ENCODE peak calls at places on chromosomes 6 and 20, in four cellular contexts. J is fibroblast of lung, F is LNCaP clone FGC, M is endothelial cell. Q is an unnamed sample.

GRCh38 chr20:51566594-51566993 is 24.1 kb upstream of the NFATC2 start:
- DNase-seq in J (no peak), F (no peak), M (no peak), Q (no peak)

GRCh38 chr6:114785235-114786127 is 442.7 kb upstream of the HS3ST5 start:
- DNase-seq in J (no peak), F (no peak), M (no peak), Q (no peak)

GRCh38 chr6:11802886-11803595 is 24.4 kb upstream of the ADTRP start:
- DNase-seq in J (no peak), F (no peak), M (no peak), Q (no peak)

GRCh38 chr6:7431594-7432390 is 42.2 kb downstream of the RIOK1 start:
- DNase-seq in J (no peak), F (no peak), M (no peak), Q (no peak)

GRCh38 chr20:53216478-53216855 is 244.3 kb downstream of the TSHZ2 start:
- DNase-seq in J (no peak), F (no peak), M (no peak), Q (no peak)

GRCh38 chr20:62354811-62355341 is 12.2 kb downstream of the LAMA5 start:
- DNase-seq in J (no peak), F (no peak), M (no peak), Q (no peak)

GRCh38 chr20:20395856-20396600 is 28.1 kb downstream of the INSM1 start:
- DNase-seq in J (no peak), F (no peak), M (no peak), Q (no peak)

GRCh38 chr6:14038636-14039035 is 78.9 kb upstream of the CD83 start:
- DNase-seq in J (peak), F (no peak), M (no peak), Q (no peak)

GRCh38 chr20:60237981-60238380 is 279.8 kb downstream of the CDH26 start:
- DNase-seq in J (no peak), F (no peak), M (no peak), Q (no peak)

GRCh38 chr6:33745558-33745957 is 1.1 kb downstream of the IP6K3 start:
- DNase-seq in J (peak), F (no peak), M (no peak), Q (no peak)

GRCh38 chr6:315921-316752 is 23.9 kb downstream of the DUSP22 start:
- DNase-seq in J (no peak), F (no peak), M (no peak), Q (no peak)

GRCh38 chr6:144659202-144659731 is 374.1 kb downstream of the UTRN start:
- DNase-seq in J (peak), F (no peak), M (peak), Q (no peak)

GRCh38 chr20:3240776-3241363 is 1.9 kb upstream of the SLC4A11 start:
- DNase-seq in J (no peak), F (no peak), M (no peak), Q (no peak)

GRCh38 chr6:123997223-123997622 is 193.6 kb downstream of the NKAIN2 start:
- DNase-seq in J (no peak), F (no peak), M (no peak), Q (no peak)

GRCh38 chr20:38132910-38133501 is 32.1 kb downstream of the TGM2 start:
- DNase-seq in J (no peak), F (no peak), M (no peak), Q (no peak)

GRCh38 chr20:47453167-47453782 is 48.4 kb upstream of the NCOA3 start:
- DNase-seq in J (peak), F (no peak), M (no peak), Q (peak)

GRCh38 chr20:38729767-38730166 is 5.5 kb downstream of the SLC32A1 start:
- DNase-seq in J (no peak), F (no peak), M (no peak), Q (no peak)

GRCh38 chr6:10479939-10480700 is 41.0 kb upstream of the GCNT2 start:
- DNase-seq in J (no peak), F (no peak), M (no peak), Q (peak)

GRCh38 chr6:19320066-19320465 is 517.1 kb upstream of the ID4 start:
- DNase-seq in J (no peak), F (no peak), M (no peak), Q (no peak)

GRCh38 chr6:106666290-106667021 is 37.1 kb downstream of the QRSL1 start:
- DNase-seq in J (no peak), F (no peak), M (no peak), Q (no peak)

GRCh38 chr6:90478789-90479602 is 107.9 kb downstream of the MAP3K7 start:
- DNase-seq in J (peak), F (peak), M (peak), Q (peak)

GRCh38 chr6:110534731-110535164 is 58.3 kb upstream of the SLC22A16 start:
- DNase-seq in J (peak), F (peak), M (no peak), Q (peak)

GRCh38 chr6:2802521-2803060 is 37.4 kb downstream of the WRNIP1 start:
- DNase-seq in J (no peak), F (no peak), M (no peak), Q (no peak)

GRCh38 chr6:33118525-33119123 is 42.8 kb downstream of the HLA-DPB1 start:
- DNase-seq in J (peak), F (no peak), M (no peak), Q (peak)

GRCh38 chr6:139114741-139115140 is 20.1 kb upstream of the HECA start:
- DNase-seq in J (no peak), F (no peak), M (no peak), Q (no peak)

GRCh38 chr6:17151888-17152287 is 50.0 kb downstream of the STMND1 start:
- DNase-seq in J (no peak), F (no peak), M (no peak), Q (no peak)

GRCh38 chr6:36479256-36479655 is 36.5 kb downstream of the KCTD20 start:
- DNase-seq in J (no peak), F (no peak), M (no peak), Q (no peak)

GRCh38 chr6:15434263-15434662 is 188.4 kb downstream of the JARID2 start:
- DNase-seq in J (no peak), F (no peak), M (no peak), Q (no peak)

GRCh38 chr6:17091122-17091521 is 10.7 kb upstream of the STMND1 start:
- DNase-seq in J (peak), F (no peak), M (no peak), Q (no peak)

GRCh38 chr20:25042531-25043498 is 15.1 kb downstream of the ACSS1 start:
- DNase-seq in J (no peak), F (no peak), M (peak), Q (no peak)

GRCh38 chr6:150194200-150194599 is 51.4 kb downstream of the PPP1R14C start:
- DNase-seq in J (no peak), F (peak), M (no peak), Q (no peak)

DNA sequence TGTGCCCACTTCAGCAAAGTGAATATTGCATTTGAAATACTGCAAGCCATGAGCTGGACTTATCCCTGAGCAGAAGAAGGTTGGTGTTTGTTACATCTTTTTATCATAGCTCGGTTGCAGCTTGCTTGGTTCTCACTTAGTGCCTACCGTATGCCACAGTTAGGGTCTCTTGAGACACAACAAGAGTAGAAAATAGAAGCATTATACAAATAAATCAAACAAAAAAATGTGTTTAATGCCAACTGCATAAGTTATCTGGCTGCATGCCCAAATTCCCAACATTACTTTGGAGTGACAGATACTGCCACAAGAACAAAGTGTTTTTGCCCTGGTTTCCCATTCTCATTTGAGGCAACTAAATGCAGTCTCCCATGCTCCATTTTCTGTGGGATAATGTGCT is 53.9 kb upstream of the LAMP5 start:
- DNase-seq in J (peak), F (no peak), M (no peak), Q (peak)
- TF ChIP-seq CTCF in J (no peak), F (no peak), M (no peak), Q (no peak)

GRCh38 chr20:17958326-17959256 is 10.0 kb downstream of the SNX5 start:
- DNase-seq in J (peak), F (no peak), M (no peak), Q (no peak)
- TF ChIP-seq CTCF in J (peak), F (no peak), M (no peak), Q (no peak)

GRCh38 chr6:52403627-52404026 is 16.5 kb upstream of the EFHC1 start:
- DNase-seq in J (no peak), F (peak), M (no peak), Q (peak)

GRCh38 chr6:52410979-52411378 is 9.2 kb upstream of the EFHC1 start:
- DNase-seq in J (peak), F (no peak), M (no peak), Q (no peak)

GRCh38 chr6:52405243-52405642 is 14.9 kb upstream of the EFHC1 start:
- DNase-seq in J (no peak), F (no peak), M (no peak), Q (no peak)

GRCh38 chr6:52409499-52409898 is 10.6 kb upstream of the EFHC1 start:
- DNase-seq in J (peak), F (no peak), M (no peak), Q (no peak)

DNA sequence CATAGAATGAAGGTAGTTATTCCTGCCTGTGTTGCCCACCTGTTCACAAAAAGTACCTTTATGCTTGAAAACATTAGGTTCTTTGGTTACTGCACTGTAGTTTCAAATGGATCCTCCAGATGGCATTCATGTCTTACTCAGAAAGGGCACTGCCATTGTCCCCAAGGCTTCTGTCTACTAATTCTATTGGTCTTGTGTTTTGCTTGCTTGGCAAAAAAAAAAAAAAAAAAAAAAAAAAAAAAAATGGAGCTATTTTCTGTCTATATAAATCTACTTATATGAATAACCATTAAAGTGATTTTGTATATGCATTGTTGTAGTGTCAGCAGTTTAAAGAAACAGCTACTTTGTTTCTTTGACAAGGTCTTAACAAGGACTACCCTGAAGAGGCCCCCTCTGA is 12.7 kb upstream of the EFHC1 start:
- DNase-seq in J (peak), F (no peak), M (peak), Q (peak)
- TF ChIP-seq CTCF in J (peak), F (peak), M (peak), Q (peak)

GRCh38 chr20:41604002-41604401 is 14.2 kb downstream of the CHD6 start:
- DNase-seq in J (no peak), F (no peak), M (no peak), Q (no peak)
- TF ChIP-seq CTCF in J (no peak), F (peak), M (no peak), Q (no peak)

GRCh38 chr6:100138346-100139022 is 144.5 kb upstream of the MCHR2 start:
- DNase-seq in J (no peak), F (no peak), M (no peak), Q (no peak)
- TF ChIP-seq CTCF in J (no peak), F (no peak), M (no peak), Q (no peak)

DNA sequence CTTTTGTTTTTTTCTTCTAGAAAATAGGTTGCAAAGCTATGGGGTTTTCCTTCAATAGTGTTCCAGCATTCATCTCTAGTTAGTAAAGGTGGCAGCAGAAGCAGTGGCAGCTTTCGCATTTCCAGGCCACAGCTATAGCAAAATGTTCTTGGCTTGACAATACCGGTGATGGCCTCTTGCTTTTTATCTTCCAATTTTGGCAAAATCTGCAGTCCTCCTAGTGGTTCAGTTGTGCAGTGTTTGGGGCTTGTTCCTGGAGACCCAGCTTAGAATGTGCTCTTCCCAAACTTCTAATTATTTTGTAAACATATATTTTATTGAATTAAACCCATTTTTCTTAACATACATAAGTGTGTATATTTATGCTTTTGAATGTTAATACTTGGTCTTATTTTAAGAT is 370.6 kb upstream of the MAN1A1 start:
- DNase-seq in J (peak), F (no peak), M (no peak), Q (peak)
- TF ChIP-seq CTCF in J (peak), F (no peak), M (peak), Q (no peak)

GRCh38 chr6:170265655-170266054 is 25.2 kb downstream of the DLL1 start:
- DNase-seq in J (peak), F (peak), M (no peak), Q (no peak)
- TF ChIP-seq CTCF in J (no peak), F (peak), M (no peak), Q (no peak)

Q was measured in MCF 10A.